ENCODE peak calls at places on chromosomes 3 and 15, in six cellular contexts. U, K, L, N, Y and A are unnamed samples.

GRCh38 chr15:56868251-56868650 is 50.2 kb upstream of the TCF12 start:
- DNase-seq in N (no peak), Y (no peak), U (no peak), K (no peak), L (no peak), A (no peak)

GRCh38 chr15:36428102-36428845 is 151.2 kb upstream of the CDIN1 start:
- DNase-seq in K (peak; percentile 98), U (no peak), L (no peak), N (no peak), Y (peak; percentile 96), A (peak; percentile 74)

GRCh38 chr3:56862352-56863062 is 60.8 kb upstream of the ARHGEF3 start:
- DNase-seq in L (no peak), U (no peak), K (no peak), N (peak; percentile 3), Y (peak; percentile 81), A (no peak)

GRCh38 chr3:46987485-46988401 is 8.3 kb downstream of the NBEAL2 start:
- DNase-seq in Y (peak; percentile 81), N (no peak), L (peak; percentile 96), U (no peak), K (no peak), A (no peak)

GRCh38 chr3:174859109-174859735 is at the start of gene NAALADL2:
- DNase-seq in L (no peak), N (no peak), K (no peak), U (no peak), Y (peak; percentile 69), A (peak; percentile 46)

GRCh38 chr3:45688194-45688881 is 858 bp upstream of the SACM1L start:
- DNase-seq in K (peak; percentile 29), Y (peak; percentile 28), N (peak; percentile 31), L (no peak), U (no peak), A (no peak)

GRCh38 chr15:29070471-29071192 is 184.9 kb downstream of the APBA2 start:
- DNase-seq in L (no peak), K (no peak), Y (no peak), U (no peak), N (no peak), A (no peak)

GRCh38 chr15:32669870-32670623 is 28.5 kb downstream of the SCG5 start:
- DNase-seq in K (no peak), Y (peak; percentile 55), U (no peak), L (no peak), N (no peak), A (no peak)

GRCh38 chr3:8607285-8608040 is 37.1 kb downstream of the SSUH2 start:
- DNase-seq in N (no peak), Y (peak; percentile 81), K (peak; percentile 30), U (no peak), L (no peak), A (peak; percentile 45)

GRCh38 chr3:47577583-47578118 is 1.0 kb downstream of the CSPG5 start:
- DNase-seq in L (peak; percentile 83), K (no peak), U (no peak), N (no peak), Y (no peak), A (no peak)

GRCh38 chr15:99986297-99987118 is 253.3 kb upstream of the LYSMD4 start:
- DNase-seq in Y (no peak), N (no peak), K (no peak), U (no peak), L (no peak), A (no peak)

GRCh38 chr3:150251654-150252053 is 156.4 kb upstream of the TSC22D2 start:
- DNase-seq in L (no peak), K (no peak), U (no peak), N (no peak), Y (no peak), A (no peak)

GRCh38 chr3:194046995-194047681 is 88.8 kb upstream of the HES1 start:
- DNase-seq in K (no peak), Y (no peak), L (no peak), U (peak; percentile 18), N (peak; percentile 75), A (no peak)

GRCh38 chr15:101795455-101795854 is 7.9 kb upstream of the OR4F6 start:
- DNase-seq in U (no peak), K (peak; percentile 46), Y (peak; percentile 69), L (no peak), N (no peak), A (no peak)

GRCh38 chr3:128348805-128349531 is 117.7 kb downstream of the DNAJB8 start:
- DNase-seq in Y (no peak), N (no peak), L (no peak), K (no peak), U (no peak), A (no peak)

GRCh38 chr3:15318661-15319060 is 13.7 kb downstream of the SH3BP5 start:
- DNase-seq in K (no peak), N (no peak), U (no peak), Y (no peak), L (no peak), A (no peak)

GRCh38 chr3:78257956-78258530 is 1218.1 kb downstream of the ROBO2 start:
- DNase-seq in K (no peak), L (no peak), N (no peak), Y (no peak), U (no peak), A (no peak)

GRCh38 chr15:29126821-29127461 is 142.7 kb downstream of the NSMCE3 start:
- DNase-seq in K (no peak), U (no peak), N (no peak), L (peak; percentile 67), Y (no peak), A (no peak)

GRCh38 chr3:197450295-197450694 is 105.5 kb downstream of the BDH1 start:
- DNase-seq in L (no peak), K (no peak), U (no peak), N (no peak), Y (no peak), A (no peak)

GRCh38 chr3:160885791-160886286 is 129.8 kb downstream of the PPM1L start:
- DNase-seq in N (no peak), Y (peak; percentile 8), K (no peak), L (peak; percentile 65), U (peak; percentile 3), A (no peak)

GRCh38 chr3:156142649-156143048 is 22.3 kb downstream of the KCNAB1 start:
- DNase-seq in L (no peak), N (no peak), U (no peak), Y (no peak), K (no peak), A (no peak)

GRCh38 chr3:52520141-52520667 is 13.5 kb downstream of the NT5DC2 start:
- DNase-seq in K (no peak), N (no peak), U (no peak), Y (no peak), L (peak; percentile 71), A (no peak)

GRCh38 chr3:102537122-102537521 is 102.3 kb downstream of the ZPLD1 start:
- DNase-seq in N (no peak), L (no peak), U (no peak), Y (no peak), K (no peak), A (no peak)

GRCh38 chr15:85494035-85494793 is 113.8 kb downstream of the AKAP13 start:
- DNase-seq in Y (peak; percentile 91), L (no peak), K (peak; percentile 95), U (no peak), N (no peak), A (peak; percentile 77)

GRCh38 chr3:147411235-147411607 is 2.1 kb downstream of the ZIC1 start:
- DNase-seq in N (no peak), Y (no peak), U (no peak), K (no peak), L (no peak), A (no peak)

GRCh38 chr15:43187544-43188155 is 2.4 kb downstream of the CCNDBP1 start:
- DNase-seq in K (peak; percentile 64), N (peak; percentile 1), L (no peak), Y (peak; percentile 67), U (peak; percentile 8), A (no peak)

GRCh38 chr3:194633349-194634004 is at the start of gene TMEM44:
- DNase-seq in L (peak; percentile 88), Y (peak; percentile 75), K (peak; percentile 83), N (peak; percentile 87), U (no peak), A (peak; percentile 39)

GRCh38 chr15:83767786-83768185 is 113.9 kb downstream of the ADAMTSL3 start:
- DNase-seq in Y (peak; percentile 26), N (no peak), U (no peak), L (no peak), K (no peak), A (no peak)

GRCh38 chr15:39587910-39588530 is 7.1 kb downstream of the THBS1 start:
- DNase-seq in L (no peak), U (no peak), N (no peak), Y (peak; percentile 19), K (peak; percentile 19), A (no peak)

GRCh38 chr15:59335197-59335786 is 37.4 kb downstream of the MYO1E start:
- DNase-seq in L (no peak), Y (no peak), K (no peak), U (no peak), N (peak; percentile 22), A (no peak)

GRCh38 chr15:57302640-57303257 is 73.6 kb upstream of the CGNL1 start:
- DNase-seq in K (no peak), Y (no peak), L (no peak), U (no peak), N (no peak), A (no peak)

GRCh38 chr15:27589260-27589659 is 509.9 kb downstream of the OCA2 start:
- DNase-seq in L (no peak), K (no peak), U (no peak), Y (no peak), N (peak; percentile 61), A (no peak)

GRCh38 chr3:186342197-186342596 is 19.8 kb downstream of the DGKG start:
- DNase-seq in U (no peak), N (no peak), K (no peak), Y (no peak), L (no peak), A (no peak)